ENCODE peak calls at places on chromosomes 12 and 14, in six cellular contexts. H, R, E, U, L and I are unnamed samples.

GRCh38 chr12:39440781-39441180 is 2.1 kb downstream of the KIF21A start:
- DNase-seq in H (no peak), R (peak), E (no peak), U (no peak), L (no peak), I (no peak)

GRCh38 chr14:74867673-74868072 is 8.3 kb downstream of the PROX2 start:
- DNase-seq in H (no peak), R (no peak), E (peak), U (no peak), L (no peak), I (peak)

GRCh38 chr12:111304642-111305071 is 64.2 kb downstream of the PHETA1 start:
- DNase-seq in H (no peak), R (peak), E (no peak), U (no peak), L (no peak), I (no peak)

GRCh38 chr14:72254940-72255472 is 322.8 kb downstream of the RGS6 start:
- DNase-seq in H (no peak), R (no peak), E (no peak), U (no peak), L (no peak), I (no peak)

GRCh38 chr12:70661762-70662161 is 24.5 kb upstream of the PTPRB start:
- DNase-seq in H (no peak), R (no peak), E (no peak), U (no peak), L (no peak), I (no peak)

GRCh38 chr14:32350020-32350419 is 20.9 kb downstream of the AKAP6 start:
- DNase-seq in H (no peak), R (no peak), E (no peak), U (no peak), L (no peak), I (no peak)

GRCh38 chr12:74660442-74660841 is 122.8 kb downstream of the ATXN7L3B start:
- DNase-seq in H (no peak), R (no peak), E (no peak), U (no peak), L (no peak), I (no peak)

GRCh38 chr12:103652808-103653207 is 65.7 kb downstream of the STAB2 start:
- DNase-seq in H (no peak), R (no peak), E (no peak), U (peak), L (no peak), I (no peak)

GRCh38 chr14:73784065-73784987 is 67.3 kb upstream of the PTGR2 start:
- DNase-seq in H (no peak), R (no peak), E (peak), U (no peak), L (peak), I (no peak)

GRCh38 chr12:6202331-6202730 is 2.1 kb downstream of the CD9 start:
- DNase-seq in H (no peak), R (no peak), E (no peak), U (peak), L (no peak), I (no peak)

GRCh38 chr12:85725991-85726390 is 110.2 kb downstream of the RASSF9 start:
- DNase-seq in H (no peak), R (no peak), E (no peak), U (no peak), L (no peak), I (no peak)

GRCh38 chr14:56686416-56686815 is 106.8 kb downstream of the TMEM260 start:
- DNase-seq in H (no peak), R (no peak), E (no peak), U (peak), L (peak), I (peak)

GRCh38 chr12:115451785-115452736 is 768.1 kb upstream of the TBX3 start:
- DNase-seq in H (no peak), R (peak), E (no peak), U (no peak), L (peak), I (peak)

GRCh38 chr12:130236421-130236820 is 74.2 kb downstream of the FZD10 start:
- DNase-seq in H (no peak), R (no peak), E (no peak), U (no peak), L (no peak), I (no peak)

GRCh38 chr14:26286806-26287205 is 311.0 kb downstream of the NOVA1 start:
- DNase-seq in H (no peak), R (no peak), E (no peak), U (no peak), L (no peak), I (no peak)

GRCh38 chr12:96242597-96242996 is 48.4 kb downstream of the ELK3 start:
- DNase-seq in H (no peak), R (no peak), E (no peak), U (no peak), L (no peak), I (peak)

GRCh38 chr12:79988368-79988767 is 53.5 kb upstream of the PPP1R12A start:
- DNase-seq in H (no peak), R (no peak), E (no peak), U (no peak), L (no peak), I (no peak)

GRCh38 chr12:89328483-89329030 is 23.7 kb downstream of the DUSP6 start:
- DNase-seq in H (no peak), R (no peak), E (no peak), U (no peak), L (peak), I (no peak)

GRCh38 chr12:96261557-96261956 is 67.4 kb downstream of the ELK3 start:
- DNase-seq in H (no peak), R (no peak), E (no peak), U (no peak), L (no peak), I (no peak)

GRCh38 chr12:64670856-64671639 is 60.8 kb downstream of the RASSF3 start:
- DNase-seq in H (no peak), R (no peak), E (peak), U (peak), L (peak), I (no peak)

GRCh38 chr12:131021142-131021541 is 67.4 kb downstream of the ADGRD1 start:
- DNase-seq in H (no peak), R (no peak), E (no peak), U (no peak), L (no peak), I (no peak)

GRCh38 chr12:60279224-60279623 is 683.4 kb downstream of the SLC16A7 start:
- DNase-seq in H (no peak), R (no peak), E (no peak), U (no peak), L (no peak), I (no peak)

GRCh38 chr12:4609071-4609470 is 39.8 kb downstream of the AKAP3 start:
- DNase-seq in H (no peak), R (no peak), E (no peak), U (no peak), L (no peak), I (no peak)
- H3K27ac ChIP-seq in H (no peak), R (no peak), E (no peak), U (no peak), L (no peak), I (no peak)

DNA sequence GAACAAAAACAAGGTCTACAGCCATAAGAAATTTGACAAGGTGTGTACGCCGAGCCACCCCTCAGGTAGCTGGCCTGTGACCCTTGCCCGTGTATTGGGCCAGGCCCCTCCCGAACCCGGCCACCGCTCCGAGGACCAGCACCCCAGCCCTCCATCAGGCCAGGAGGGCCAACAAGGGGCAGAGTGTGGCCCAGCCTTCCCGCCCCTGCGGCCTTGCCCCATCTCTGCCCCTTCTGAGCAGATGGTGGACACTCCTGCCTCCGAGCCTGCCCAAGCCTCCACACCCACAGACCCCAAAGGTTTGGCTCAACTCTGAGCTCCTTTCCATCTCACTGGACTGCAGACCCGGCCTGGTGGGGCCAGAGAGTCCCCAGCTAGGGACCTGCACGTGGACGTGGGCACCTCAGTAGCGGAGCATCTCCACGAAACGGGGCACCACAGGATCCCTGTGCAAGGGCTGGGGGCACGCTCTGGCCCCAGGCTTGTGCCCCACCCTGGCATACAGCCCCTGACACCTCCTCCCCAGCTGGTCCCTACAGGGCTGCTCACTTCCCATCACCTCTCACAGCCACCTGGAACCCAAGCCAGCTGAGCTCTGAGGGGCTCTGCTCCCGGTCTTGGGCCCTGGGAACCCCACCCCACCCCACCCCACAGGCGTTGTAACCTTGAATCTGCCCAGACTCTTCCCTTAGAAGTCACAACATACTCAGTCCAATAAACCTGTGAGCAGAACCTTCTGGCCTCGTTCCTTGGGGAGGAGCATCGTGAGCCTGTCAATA is 3.3 kb downstream of the P2RX2 start:
- DNase-seq in H (no peak), R (no peak), E (no peak), U (no peak), L (no peak), I (no peak)
- TF ChIP-seq POLR2A in H (no peak), R (no peak), E (no peak), U (no peak), L (no peak), I (no peak)

GRCh38 chr14:104284107-104284592 is 145.8 kb downstream of the KIF26A start:
- DNase-seq in H (no peak), R (no peak), E (no peak), U (no peak), L (peak), I (no peak)

GRCh38 chr14:104286086-104286485 is 147.7 kb downstream of the KIF26A start:
- DNase-seq in H (no peak), R (no peak), E (no peak), U (no peak), L (no peak), I (no peak)

GRCh38 chr14:104285483-104285790 is 147.1 kb downstream of the KIF26A start:
- DNase-seq in H (no peak), R (no peak), E (no peak), U (no peak), L (peak), I (peak)

GRCh38 chr14:104283197-104284106 is 145.1 kb downstream of the KIF26A start:
- DNase-seq in H (no peak), R (no peak), E (no peak), U (peak), L (peak), I (no peak)

GRCh38 chr14:104284636-104285482 is 146.5 kb downstream of the KIF26A start:
- DNase-seq in H (no peak), R (no peak), E (no peak), U (peak), L (peak), I (no peak)
- H3K27ac ChIP-seq in H (no peak), R (no peak), E (no peak), U (no peak), L (no peak), I (no peak)

GRCh38 chr12:53464685-53465084 is 12.8 kb downstream of the PCBP2 start:
- DNase-seq in H (no peak), R (no peak), E (no peak), U (no peak), L (no peak), I (no peak)

GRCh38 chr12:53465679-53466078 is 13.8 kb downstream of the PCBP2 start:
- DNase-seq in H (no peak), R (no peak), E (no peak), U (no peak), L (no peak), I (no peak)

GRCh38 chr12:53461591-53461990 is 9.7 kb downstream of the PCBP2 start:
- DNase-seq in H (no peak), R (no peak), E (no peak), U (no peak), L (no peak), I (no peak)

GRCh38 chr12:53462935-53463334 is 11.0 kb downstream of the PCBP2 start:
- DNase-seq in H (no peak), R (no peak), E (no peak), U (no peak), L (no peak), I (no peak)

GRCh38 chr12:53463802-53464375 is 12.0 kb downstream of the PCBP2 start:
- DNase-seq in H (no peak), R (no peak), E (no peak), U (no peak), L (no peak), I (no peak)
- TF ChIP-seq POLR2A in H (no peak), R (no peak), E (no peak), U (no peak), L (no peak), I (no peak)

GRCh38 chr14:87992349-87992719 is 648 bp downstream of the GALC start:
- DNase-seq in H (no peak), R (no peak), E (no peak), U (no peak), L (no peak), I (no peak)
- H3K27ac ChIP-seq in H (peak), R (peak), E (peak), U (peak), L (peak), I (peak)

DNA sequence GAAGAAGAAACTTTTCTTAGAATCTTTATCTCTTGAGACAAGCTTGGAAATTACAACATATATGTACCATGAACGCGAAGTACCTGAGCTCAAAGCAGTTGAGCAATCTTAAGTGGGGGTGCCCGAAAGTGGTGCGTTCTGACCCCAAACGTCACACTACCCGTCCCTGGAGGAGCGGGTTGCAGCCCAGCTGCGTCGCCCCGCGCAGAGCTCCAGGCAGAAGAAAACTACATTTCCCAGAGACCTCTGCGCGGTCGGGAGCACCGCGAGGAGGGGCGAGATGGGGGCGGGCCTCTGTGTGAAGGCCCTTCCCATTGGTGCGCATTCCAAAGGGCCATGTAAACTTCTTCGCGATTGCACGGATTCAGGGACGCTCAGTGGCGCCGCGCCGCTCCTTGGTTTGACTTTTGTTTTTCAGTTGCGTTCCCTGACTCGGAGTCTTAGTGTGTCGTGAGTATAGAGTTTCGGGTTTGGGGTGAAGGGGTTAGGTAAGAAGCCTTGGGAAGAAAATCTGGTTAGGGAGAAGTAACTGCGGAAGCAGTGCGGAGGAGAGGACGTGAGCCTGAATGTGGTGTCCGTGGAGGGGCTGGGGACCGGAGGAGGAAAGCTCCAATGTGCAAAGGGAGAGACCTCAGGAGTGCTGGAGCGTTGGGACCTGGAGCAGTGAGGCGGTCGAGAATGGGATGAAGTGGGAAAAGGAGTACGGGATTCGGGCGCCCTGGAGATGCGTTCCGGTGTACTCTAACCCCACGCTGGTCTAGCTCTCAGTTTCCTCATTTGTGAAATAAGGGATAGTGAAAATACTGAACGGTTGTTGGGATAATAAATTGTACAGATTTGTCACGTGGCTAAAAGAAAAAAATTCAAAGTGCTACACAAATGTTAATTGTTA is at the start of gene CCDC77:
- DNase-seq in H (peak), R (peak), E (peak), U (peak), L (peak), I (peak)
- TF ChIP-seq POLR2A in H (peak), R (no peak), E (no peak), U (no peak), L (no peak), I (no peak)

DNA sequence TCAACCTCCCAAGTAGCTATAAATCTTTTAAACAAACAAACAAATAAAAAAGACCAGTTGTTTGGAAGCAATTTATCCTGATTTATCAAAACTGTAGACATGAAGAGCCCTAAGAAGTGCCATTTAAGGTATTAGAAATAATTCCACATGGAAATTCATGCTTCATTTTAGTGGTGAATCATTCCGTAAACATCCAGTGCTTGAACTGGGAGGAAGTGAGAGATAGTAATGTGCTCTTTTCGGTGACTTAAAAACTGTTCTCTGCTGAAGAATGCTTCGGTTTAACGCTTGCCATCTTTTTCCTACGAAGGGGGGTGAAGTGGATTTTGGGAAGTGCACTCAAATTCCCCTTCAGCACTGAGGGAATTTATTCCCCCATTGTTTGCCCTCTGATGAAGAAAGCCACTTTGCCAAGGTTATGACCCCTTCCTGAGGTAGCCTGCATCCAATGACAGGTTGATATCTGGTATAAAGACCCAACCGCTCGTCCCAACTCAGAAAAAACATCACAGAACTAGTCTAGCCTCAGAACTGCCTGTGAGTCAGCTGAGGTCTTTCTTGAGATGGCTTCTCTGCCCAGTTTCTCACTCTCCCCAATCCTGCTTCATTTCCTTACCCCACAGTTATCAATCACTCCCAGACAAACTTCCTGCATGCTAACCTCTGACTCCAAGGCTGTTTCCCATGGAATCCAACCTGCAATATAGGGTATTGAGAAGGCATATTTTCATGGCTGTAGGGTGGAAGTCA is 244.1 kb downstream of the AEBP2 start:
- DNase-seq in H (no peak), R (no peak), E (no peak), U (no peak), L (no peak), I (no peak)
- H3K27ac ChIP-seq in H (no peak), R (no peak), E (no peak), U (no peak), L (no peak), I (no peak)